ENCODE peak calls at places on chromosome 16, in seven cellular contexts. M is AG04450, W is fibroblast of mammary gland, A is cardiac fibroblast, U is thoracic aorta, T is lower leg skin, C is lung. O is an unnamed sample.

GRCh38 chr16:52546291-52546941 is 527 bp downstream of the TOX3 start:
- DNase-seq in W (no peak), M (no peak), T (no peak), C (no peak), U (no peak), A (no peak), O (no peak)

GRCh38 chr16:8621572-8622314 is at the start of gene METTL22:
- DNase-seq in U (peak), A (peak), M (peak), W (peak), C (peak), T (peak), O (peak)

GRCh38 chr16:23403547-23403946 is 49.4 kb downstream of the COG7 start:
- DNase-seq in C (no peak), U (no peak), A (no peak), M (no peak), W (peak), T (no peak), O (peak)

GRCh38 chr16:51508813-51509212 is 357.7 kb upstream of the SALL1 start:
- DNase-seq in A (peak), T (peak), W (peak), M (peak), C (no peak), U (no peak), O (no peak)

GRCh38 chr16:22788190-22788530 is 25.8 kb upstream of the HS3ST2 start:
- DNase-seq in C (no peak), M (no peak), T (no peak), W (peak), U (no peak), A (no peak), O (no peak)

GRCh38 chr16:48687421-48688038 is 77.5 kb upstream of the N4BP1 start:
- DNase-seq in A (peak), C (peak), T (no peak), M (peak), U (no peak), W (peak), O (no peak)

GRCh38 chr16:71479420-71479819 is 9.7 kb downstream of the ZNF19 start:
- DNase-seq in C (no peak), W (peak), U (no peak), A (peak), T (no peak), M (no peak), O (no peak)

GRCh38 chr16:75758215-75758614 is 31.9 kb upstream of the CPHXL start:
- DNase-seq in U (no peak), M (no peak), A (peak), W (peak), T (no peak), C (no peak), O (no peak)

GRCh38 chr16:86391987-86392386 is 118.3 kb upstream of the FOXF1 start:
- DNase-seq in M (peak), U (no peak), W (peak), C (no peak), T (no peak), A (peak), O (no peak)

GRCh38 chr16:28985206-28985605 is 354 bp downstream of the LAT start:
- DNase-seq in U (no peak), T (no peak), W (no peak), C (no peak), A (no peak), M (no peak), O (no peak)

GRCh38 chr16:57601801-57602478 is 26.5 kb upstream of the ADGRG1 start:
- DNase-seq in U (no peak), A (no peak), W (no peak), T (peak), C (no peak), M (no peak), O (no peak)

GRCh38 chr16:30184430-30185140 is 1.2 kb downstream of the CORO1A start:
- DNase-seq in W (no peak), C (peak), U (no peak), T (no peak), M (no peak), A (no peak), O (no peak)

GRCh38 chr16:53752566-53752965 is 48.6 kb downstream of the FTO start:
- DNase-seq in M (no peak), W (no peak), T (no peak), U (no peak), A (no peak), C (no peak), O (no peak)

GRCh38 chr16:58399718-58400633 is 7.7 kb downstream of the GINS3 start:
- DNase-seq in T (no peak), A (peak), W (peak), C (no peak), M (no peak), U (no peak), O (no peak)

GRCh38 chr16:54883358-54883757 is 47.3 kb upstream of the IRX5 start:
- DNase-seq in C (no peak), W (no peak), T (no peak), A (no peak), M (no peak), U (no peak), O (no peak)

GRCh38 chr16:66416981-66417700 is 10.0 kb upstream of the BEAN1 start:
- DNase-seq in T (no peak), C (no peak), M (no peak), U (no peak), W (peak), A (peak), O (no peak)

GRCh38 chr16:10876799-10877341 is at the start of gene CIITA:
- DNase-seq in U (peak), A (peak), T (peak), W (peak), M (peak), C (peak), O (peak)

GRCh38 chr16:89645122-89645521 is 12.4 kb downstream of the CHMP1A start:
- DNase-seq in U (no peak), C (no peak), T (no peak), W (no peak), M (no peak), A (no peak), O (no peak)

GRCh38 chr16:30490210-30490609 is 17.7 kb downstream of the ITGAL start:
- DNase-seq in U (no peak), W (no peak), A (no peak), T (peak), C (no peak), M (no peak), O (no peak)

GRCh38 chr16:19907161-19907992 is 22.7 kb upstream of the GPRC5B start:
- DNase-seq in C (peak), T (peak), M (peak), U (no peak), W (peak), A (peak), O (no peak)

GRCh38 chr16:79213214-79213613 is 387.3 kb downstream of the MAF start:
- DNase-seq in U (no peak), A (no peak), T (no peak), C (no peak), M (no peak), W (no peak), O (no peak)

GRCh38 chr16:29710227-29711219 is 31.5 kb downstream of the QPRT start:
- DNase-seq in T (no peak), C (no peak), A (peak), M (peak), W (peak), U (no peak), O (no peak)

GRCh38 chr16:50378417-50378816 is 9.6 kb upstream of the BRD7 start:
- DNase-seq in A (no peak), T (no peak), M (no peak), U (no peak), C (no peak), W (no peak), O (no peak)

GRCh38 chr16:27404163-27404823 is 2.3 kb downstream of the IL21R start:
- DNase-seq in C (no peak), A (no peak), T (no peak), W (no peak), M (no peak), U (no peak), O (no peak)

GRCh38 chr16:81232740-81233367 is 5.6 kb upstream of the BCO1 start:
- DNase-seq in W (no peak), A (no peak), M (no peak), C (no peak), T (no peak), U (no peak), O (no peak)

GRCh38 chr16:63302841-63303240 is 1266.6 kb upstream of the CDH8 start:
- DNase-seq in C (no peak), T (no peak), W (no peak), U (no peak), A (no peak), M (no peak), O (no peak)

GRCh38 chr16:66925322-66925840 is at the start of gene RRAD:
- DNase-seq in C (peak), M (no peak), A (peak), W (no peak), T (no peak), U (peak), O (no peak)

GRCh38 chr16:70418993-70419318 is 19.9 kb downstream of the ST3GAL2 start:
- DNase-seq in T (no peak), C (no peak), M (no peak), W (no peak), U (no peak), A (no peak), O (no peak)

GRCh38 chr16:52756812-52757517 is 210.0 kb upstream of the TOX3 start:
- DNase-seq in A (no peak), M (no peak), U (no peak), T (no peak), C (no peak), W (no peak), O (no peak)

GRCh38 chr16:30786115-30786935 is 680 bp downstream of the ZNF629 start:
- DNase-seq in A (peak), W (peak), U (no peak), C (no peak), T (no peak), M (no peak), O (no peak)

GRCh38 chr16:12059216-12059769 is 82.8 kb downstream of the SNX29 start:
- DNase-seq in C (no peak), U (no peak), W (no peak), M (no peak), T (no peak), A (no peak), O (no peak)

GRCh38 chr16:53770641-53771040 is 66.7 kb downstream of the FTO start:
- DNase-seq in W (no peak), U (no peak), T (no peak), M (no peak), C (no peak), A (peak), O (no peak)

GRCh38 chr16:70685061-70685937 is 554 bp downstream of the MTSS2 start:
- DNase-seq in U (no peak), M (no peak), T (no peak), A (no peak), W (no peak), C (no peak), O (no peak)

GRCh38 chr16:50209548-50210265 is 56.6 kb downstream of the TENT4B start:
- DNase-seq in T (no peak), C (no peak), U (no peak), A (no peak), W (no peak), M (no peak), O (no peak)

GRCh38 chr16:73031155-73031866 is 16.6 kb downstream of the ZFHX3 start:
- DNase-seq in A (no peak), W (no peak), T (no peak), C (no peak), U (no peak), M (no peak), O (no peak)

GRCh38 chr16:28927815-28928214 is 2.8 kb upstream of the RABEP2 start:
- DNase-seq in A (no peak), W (no peak), M (no peak), C (no peak), U (no peak), T (no peak), O (no peak)

GRCh38 chr16:7391694-7392093 is 59.0 kb downstream of the RBFOX1 start:
- DNase-seq in T (no peak), A (no peak), C (no peak), W (no peak), U (no peak), M (no peak), O (no peak)

GRCh38 chr16:66913081-66913480 is 5.6 kb downstream of the CDH16 start:
- DNase-seq in M (no peak), C (no peak), T (no peak), U (no peak), W (no peak), A (no peak), O (no peak)

DNA sequence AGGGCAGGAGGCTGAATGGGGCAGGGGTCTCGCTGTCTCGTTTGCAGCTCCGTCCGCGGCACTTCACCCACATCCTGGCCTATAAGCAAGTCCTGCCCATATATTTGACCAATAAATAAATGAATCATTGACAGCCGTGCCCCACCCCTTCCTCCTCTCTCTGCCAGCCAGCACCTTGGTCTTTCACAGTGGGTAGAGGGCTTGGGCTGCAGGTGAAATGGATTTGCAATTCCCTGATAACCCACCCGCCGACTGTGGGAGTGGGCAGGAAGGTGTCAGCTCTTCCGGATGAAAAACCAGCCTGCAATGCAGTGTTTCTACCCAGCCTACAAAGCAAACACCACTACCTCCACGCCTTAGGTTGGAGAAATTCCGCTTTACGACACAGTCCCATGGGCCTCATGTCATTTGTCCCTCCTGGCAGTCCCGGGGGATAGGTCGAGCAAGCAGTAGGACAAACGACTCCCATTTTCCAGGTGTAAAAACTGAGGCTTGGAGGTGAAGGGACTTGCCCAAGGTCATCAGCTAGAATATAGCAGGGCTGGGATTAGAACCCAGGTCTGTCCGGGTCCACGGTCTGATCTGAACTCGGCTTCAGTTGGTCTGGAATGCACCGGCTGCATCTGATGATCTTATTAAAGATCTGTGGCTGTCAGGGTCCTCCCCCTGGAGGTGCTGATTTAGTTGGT is 79.0 kb downstream of the ABCC1 start:
- DNase-seq in C (no peak), W (no peak), M (no peak), T (no peak), A (no peak), U (no peak), O (no peak)
- H3K4me3 ChIP-seq in C (no peak), W (no peak), M (no peak), T (no peak), A (no peak), U (no peak), O (no peak)

GRCh38 chr16:4414187-4414909 is 2.0 kb downstream of the CORO7 start:
- DNase-seq in T (no peak), C (no peak), U (no peak), A (no peak), M (no peak), W (no peak), O (no peak)
- H3K4me3 ChIP-seq in T (no peak), C (no peak), U (peak), A (no peak), M (no peak), W (no peak), O (no peak)

DNA sequence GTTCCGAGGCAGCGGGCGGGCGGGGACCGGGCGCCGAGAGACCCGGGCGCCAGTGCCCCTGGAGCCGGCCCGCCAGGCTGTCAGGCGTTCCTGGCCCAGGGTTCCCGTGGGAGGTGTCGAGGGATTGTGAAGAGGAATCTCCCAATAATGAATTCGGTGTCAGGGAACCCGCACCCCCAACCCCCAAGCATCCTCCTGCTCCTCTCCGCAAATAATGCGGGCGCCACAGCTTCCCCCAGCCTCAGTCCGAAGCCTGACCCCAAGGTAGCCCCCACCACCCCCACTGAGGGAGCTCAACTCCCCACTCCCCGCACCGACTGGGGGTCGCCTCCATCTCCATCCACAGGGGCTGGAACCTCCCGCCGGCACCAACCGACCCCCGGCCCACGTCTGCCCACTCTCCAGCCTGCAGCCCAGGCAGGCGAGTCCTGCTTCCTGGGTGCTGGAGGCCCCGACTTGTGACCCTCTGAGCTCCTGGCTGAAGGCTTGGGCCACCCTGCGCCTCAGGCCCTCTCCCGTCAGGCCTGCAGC is 641 bp upstream of the CASKIN1 start:
- DNase-seq in T (no peak), W (no peak), A (no peak), M (no peak), C (no peak), U (no peak), O (no peak)
- H3K4me3 ChIP-seq in T (no peak), W (no peak), A (no peak), M (no peak), C (no peak), U (peak), O (peak)

DNA sequence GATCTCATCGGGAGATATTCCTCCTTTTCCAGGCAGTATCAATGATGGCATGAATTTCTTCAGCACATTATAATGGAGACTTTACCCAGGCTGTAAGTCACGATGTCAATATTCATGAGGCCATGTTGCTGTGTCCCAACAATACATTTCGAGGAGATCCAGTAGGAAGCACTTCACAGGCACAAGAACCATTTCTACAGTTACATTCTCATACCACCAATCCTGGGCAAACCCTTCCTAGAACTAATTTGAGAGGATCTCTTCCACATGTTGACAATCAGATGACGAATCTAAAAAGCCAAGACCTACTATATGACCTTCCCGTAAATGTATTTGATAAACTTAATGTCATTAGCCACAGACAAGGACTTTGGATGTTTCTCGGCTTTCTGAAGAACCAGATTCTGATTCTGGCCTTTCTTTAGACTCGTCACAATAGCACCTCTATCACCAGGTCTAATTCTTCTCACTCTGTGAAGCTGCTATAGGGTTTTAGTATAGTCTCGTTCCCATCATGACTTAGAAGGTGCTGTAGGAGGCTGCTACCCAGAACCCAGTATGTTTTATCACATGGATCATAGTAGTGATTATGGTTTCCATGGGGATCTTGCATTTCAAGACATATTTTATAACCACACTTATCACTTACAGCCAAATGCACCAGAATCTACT is 40.2 kb downstream of the C16orf87 start:
- DNase-seq in M (no peak), U (no peak), C (no peak), W (no peak), T (no peak), A (no peak), O (no peak)
- H3K4me3 ChIP-seq in M (peak), U (peak), C (no peak), W (peak), T (no peak), A (no peak), O (no peak)

DNA sequence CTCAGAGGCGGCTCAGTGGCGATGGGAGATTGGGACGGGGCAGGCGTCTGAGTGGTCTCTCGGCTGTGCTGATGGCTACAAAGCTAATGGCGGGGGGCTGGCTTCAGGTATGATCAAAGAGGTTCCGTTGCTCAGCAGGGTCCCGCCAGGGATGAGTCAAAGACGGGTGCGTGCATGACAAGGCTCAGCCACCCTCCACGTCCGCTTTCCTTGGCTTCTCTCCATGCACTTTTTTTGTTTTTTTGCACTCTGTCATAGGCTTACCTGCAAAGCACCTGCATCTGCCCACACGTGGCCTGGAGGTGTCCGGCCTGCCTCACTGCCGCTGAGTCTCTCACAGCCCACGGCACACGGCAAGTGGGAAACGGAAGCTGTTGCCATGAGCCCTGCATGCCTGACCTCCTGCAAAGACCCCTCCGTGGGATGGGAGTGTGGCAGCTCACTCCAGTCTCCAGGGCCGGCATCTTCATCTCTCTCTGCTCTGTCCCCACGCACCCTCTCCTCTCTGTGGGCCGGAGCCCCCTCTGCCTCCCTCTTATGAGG is 85.5 kb upstream of the ZNF469 start:
- DNase-seq in A (no peak), U (no peak), C (no peak), W (no peak), M (no peak), T (no peak), O (no peak)
- H3K4me3 ChIP-seq in A (no peak), U (no peak), C (no peak), W (no peak), M (no peak), T (no peak), O (no peak)

DNA sequence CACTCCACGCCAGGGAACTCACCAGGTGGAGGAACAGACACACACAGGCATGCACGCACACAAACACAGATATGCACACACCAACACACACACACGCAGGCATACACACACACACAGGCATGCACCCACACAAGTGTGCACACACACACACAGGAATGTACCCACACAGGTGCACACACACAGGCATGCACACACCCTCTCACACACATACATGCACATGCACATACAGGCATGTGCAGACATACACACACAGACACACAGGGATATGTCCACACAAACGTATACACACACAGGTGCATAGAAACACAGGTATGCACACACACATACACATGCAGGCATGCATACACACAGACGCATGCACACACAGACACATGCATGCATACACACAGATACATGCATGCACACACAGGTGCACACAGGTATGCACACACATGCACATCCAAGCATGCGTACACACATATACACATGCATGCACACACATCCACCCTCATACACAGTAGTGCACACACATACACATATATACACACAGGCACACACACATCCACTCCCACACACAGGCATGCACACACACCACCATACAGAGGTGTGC is 39.2 kb downstream of the COTL1 start:
- DNase-seq in T (no peak), W (no peak), U (no peak), A (no peak), C (no peak), M (no peak), O (no peak)
- H3K4me3 ChIP-seq in T (no peak), W (no peak), U (no peak), A (no peak), C (no peak), M (no peak), O (no peak)

O was measured in breast epithelium.